ENCODE peak calls at places on chromosomes 11 and 22, in five cellular contexts. D, X, T, Q and K are unnamed samples.

GRCh38 chr11:1049911-1050580 is 13.5 kb upstream of the MUC6 start:
- DNase-seq in D (no peak), X (no peak), T (no peak), Q (no peak), K (no peak)

GRCh38 chr11:118574636-118575035 is 2.4 kb downstream of the ARCN1 start:
- DNase-seq in D (no peak), X (no peak), T (no peak), Q (no peak), K (no peak)

GRCh38 chr22:22450343-22450839 is 58.2 kb downstream of the ZNF280B start:
- DNase-seq in D (no peak), X (no peak), T (peak; percentile 54), Q (no peak), K (no peak)

GRCh38 chr22:24407278-24407665 is 20.1 kb upstream of the ADORA2A start:
- DNase-seq in D (no peak), X (no peak), T (no peak), Q (no peak), K (no peak)

GRCh38 chr11:130512662-130513061 is 64.2 kb downstream of the ADAMTS15 start:
- DNase-seq in D (no peak), X (no peak), T (no peak), Q (no peak), K (no peak)

GRCh38 chr11:122723576-122723975 is 68.1 kb downstream of the UBASH3B start:
- DNase-seq in D (no peak), X (peak; percentile 68), T (no peak), Q (no peak), K (no peak)

GRCh38 chr11:22792497-22792896 is 37.1 kb downstream of the SVIP start:
- DNase-seq in D (no peak), X (peak; percentile 82), T (peak; percentile 20), Q (no peak), K (no peak)

GRCh38 chr11:17343907-17344306 is 7.7 kb upstream of the NCR3LG1 start:
- DNase-seq in D (no peak), X (peak; percentile 91), T (no peak), Q (no peak), K (no peak)

GRCh38 chr11:58774164-58774593 is 42.4 kb upstream of the GLYAT start:
- DNase-seq in D (no peak), X (no peak), T (no peak), Q (no peak), K (no peak)

GRCh38 chr11:61830318-61831105 is 2.4 kb downstream of the FADS2 start:
- DNase-seq in D (no peak), X (peak; percentile 46), T (no peak), Q (peak; percentile 86), K (no peak)

GRCh38 chr22:44357962-44358553 is 45.3 kb upstream of the SHISAL1 start:
- DNase-seq in D (peak; percentile 44), X (peak; percentile 44), T (no peak), Q (peak; percentile 77), K (no peak)

GRCh38 chr11:93359396-93359795 is 28.9 kb downstream of the DEUP1 start:
- DNase-seq in D (no peak), X (no peak), T (no peak), Q (no peak), K (no peak)

GRCh38 chr22:45263790-45264269 is 20.9 kb upstream of the UPK3A start:
- DNase-seq in D (peak; percentile 72), X (peak; percentile 75), T (peak; percentile 70), Q (peak; percentile 72), K (peak; percentile 85)

GRCh38 chr11:10385696-10386095 is 69.4 kb upstream of the AMPD3 start:
- DNase-seq in D (peak; percentile 25), X (no peak), T (no peak), Q (peak; percentile 62), K (no peak)

GRCh38 chr11:42524534-42525227 is 787.1 kb upstream of the API5 start:
- DNase-seq in D (peak; percentile 12), X (peak; percentile 81), T (peak; percentile 26), Q (no peak), K (no peak)

GRCh38 chr22:41563051-41563711 is 2.4 kb downstream of the CSDC2 start:
- DNase-seq in D (no peak), X (peak; percentile 87), T (no peak), Q (peak; percentile 88), K (peak; percentile 86)

GRCh38 chr11:84322211-84322610 is 1036.0 kb upstream of the CCDC90B start:
- DNase-seq in D (no peak), X (no peak), T (no peak), Q (no peak), K (no peak)

GRCh38 chr11:78192223-78192719 is 3.6 kb downstream of the USP35 start:
- DNase-seq in D (no peak), X (no peak), T (no peak), Q (no peak), K (no peak)

GRCh38 chr22:20319041-20319744 is 667 bp downstream of the DGCR6L start:
- DNase-seq in D (no peak), X (no peak), T (peak; percentile 19), Q (no peak), K (peak; percentile 63)

GRCh38 chr22:18024276-18024939 is at the start of gene MICAL3:
- DNase-seq in D (peak; percentile 57), X (peak; percentile 72), T (peak; percentile 26), Q (peak; percentile 48), K (no peak)

GRCh38 chr11:18802381-18803257 is 11.0 kb upstream of the PTPN5 start:
- DNase-seq in D (no peak), X (peak; percentile 65), T (peak; percentile 53), Q (no peak), K (no peak)

GRCh38 chr11:121207485-121208115 is 85.0 kb upstream of the SC5D start:
- DNase-seq in D (no peak), X (no peak), T (no peak), Q (no peak), K (no peak)

GRCh38 chr11:94933225-94934130 is 39.9 kb downstream of the CWC15 start:
- DNase-seq in D (peak; percentile 46), X (peak; percentile 98), T (no peak), Q (peak; percentile 66), K (no peak)

GRCh38 chr11:44622721-44623258 is 57.3 kb downstream of the CD82 start:
- DNase-seq in D (no peak), X (no peak), T (peak; percentile 17), Q (no peak), K (peak; percentile 41)

GRCh38 chr11:128505449-128506058 is 81.8 kb downstream of the ETS1 start:
- DNase-seq in D (no peak), X (no peak), T (no peak), Q (no peak), K (no peak)

GRCh38 chr11:128503231-128503991 is 83.9 kb downstream of the ETS1 start:
- DNase-seq in D (no peak), X (peak; percentile 96), T (no peak), Q (no peak), K (no peak)

GRCh38 chr11:128506384-128506783 is 81.0 kb downstream of the ETS1 start:
- DNase-seq in D (no peak), X (no peak), T (no peak), Q (no peak), K (no peak)

GRCh38 chr11:128502736-128503135 is 84.6 kb downstream of the ETS1 start:
- DNase-seq in D (no peak), X (peak; percentile 95), T (no peak), Q (no peak), K (no peak)

GRCh38 chr11:128504489-128504888 is 82.9 kb downstream of the ETS1 start:
- DNase-seq in D (no peak), X (peak; percentile 29), T (no peak), Q (no peak), K (no peak)
- H3K4me1 ChIP-seq in D (peaks cover 100% of the 10 kb centered on the region), X (peaks cover 66% of the 10 kb centered on the region), T (peaks cover 97% of the 10 kb centered on the region), Q (peaks cover 21% of the 10 kb centered on the region), K (peaks cover 29% of the 10 kb centered on the region)

DNA sequence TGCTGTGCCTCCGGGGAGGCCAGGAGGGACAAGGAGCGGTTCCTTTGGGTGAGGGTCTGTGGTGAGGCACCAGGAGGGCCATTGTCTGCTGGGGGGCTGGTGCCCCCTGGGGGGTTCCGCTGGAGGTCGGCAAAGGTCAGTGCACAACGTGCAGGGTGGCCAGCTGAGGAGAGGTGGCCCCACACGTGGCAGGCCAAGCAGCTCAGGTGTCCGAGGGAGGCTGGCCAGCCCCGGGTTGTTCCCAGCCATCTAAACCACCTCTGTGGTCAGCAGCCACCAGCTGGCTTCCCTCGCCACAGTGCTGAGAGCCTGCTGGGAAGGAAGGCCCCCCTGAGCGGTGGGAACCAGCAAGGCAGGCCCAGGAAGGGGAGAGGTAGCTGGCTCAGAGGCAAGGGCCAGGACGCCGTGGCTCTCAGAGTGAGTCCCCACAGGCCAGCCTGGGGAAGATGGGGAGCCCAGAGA is 4.2 kb downstream of the TSSC4 start:
- DNase-seq in D (no peak), X (no peak), T (no peak), Q (no peak), K (no peak)
- H3K36me3 ChIP-seq in D (peaks cover 19% of the 10 kb centered on the region), X (peaks cover 15% of the 10 kb centered on the region), T (peaks cover 26% of the 10 kb centered on the region), Q (no peaks in the 10 kb centered on the region), K (peaks cover 18% of the 10 kb centered on the region)

DNA sequence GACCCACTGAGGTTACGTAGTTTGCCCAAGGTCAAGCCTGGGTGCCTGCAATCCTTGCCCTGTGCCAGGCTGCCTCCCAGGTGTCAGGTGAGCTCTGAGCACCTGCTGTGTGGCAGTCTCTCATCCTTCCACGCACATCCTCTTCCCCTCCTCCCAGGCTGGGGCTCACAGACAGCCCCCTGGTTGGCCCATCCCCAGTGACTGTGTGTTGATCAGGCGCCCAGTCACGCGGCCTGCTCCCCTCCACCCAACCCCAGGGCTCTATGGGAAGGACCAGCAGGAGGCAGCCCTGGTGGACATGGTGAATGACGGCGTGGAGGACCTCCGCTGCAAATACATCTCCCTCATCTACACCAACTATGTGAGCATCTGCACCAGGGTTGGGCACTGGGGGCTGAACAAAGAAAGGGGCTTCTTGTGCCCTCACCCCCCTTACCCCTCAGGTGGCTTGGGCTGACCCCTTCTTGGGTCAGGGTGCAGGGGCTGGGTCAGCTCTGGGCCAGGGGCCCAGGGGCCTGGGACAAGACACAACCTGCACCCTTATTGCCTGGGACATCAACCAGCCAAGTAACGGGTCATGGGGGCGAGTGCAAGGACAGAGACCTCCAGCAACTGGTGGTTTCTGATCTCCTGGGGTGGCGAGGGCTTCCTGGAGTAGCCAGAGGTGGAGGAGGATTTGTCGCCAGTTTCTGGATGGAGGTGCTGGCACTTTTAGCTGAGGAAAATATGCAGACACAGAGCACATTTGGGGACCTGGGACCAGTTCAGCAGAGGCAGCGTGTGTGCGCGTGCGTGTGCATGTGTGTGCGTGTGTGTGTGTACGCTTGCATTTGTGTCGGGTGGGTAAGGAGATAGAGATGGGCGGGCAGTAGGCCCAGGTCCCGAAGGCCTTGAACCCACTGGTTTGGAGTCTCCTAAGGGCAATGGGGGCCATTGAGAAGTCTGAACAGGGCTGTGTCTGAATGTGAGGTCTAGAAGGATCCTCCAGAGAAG is 1.6 kb downstream of the GSTP1 start:
- DNase-seq in D (no peak), X (no peak), T (no peak), Q (no peak), K (no peak)
- H3K27ac ChIP-seq in D (peak overlapping the region; percentile 99), X (peak overlapping the region; percentile 82), T (peak overlapping the region; percentile 97), Q (peak overlapping the region; percentile 98), K (peak overlapping the region; percentile 100)

GRCh38 chr11:87061766-87062165 is 24.0 kb downstream of the TMEM135 start:
- DNase-seq in D (no peak), X (peak; percentile 19), T (no peak), Q (no peak), K (no peak)

GRCh38 chr11:87059596-87059995 is 21.9 kb downstream of the TMEM135 start:
- DNase-seq in D (no peak), X (no peak), T (no peak), Q (no peak), K (no peak)

DNA sequence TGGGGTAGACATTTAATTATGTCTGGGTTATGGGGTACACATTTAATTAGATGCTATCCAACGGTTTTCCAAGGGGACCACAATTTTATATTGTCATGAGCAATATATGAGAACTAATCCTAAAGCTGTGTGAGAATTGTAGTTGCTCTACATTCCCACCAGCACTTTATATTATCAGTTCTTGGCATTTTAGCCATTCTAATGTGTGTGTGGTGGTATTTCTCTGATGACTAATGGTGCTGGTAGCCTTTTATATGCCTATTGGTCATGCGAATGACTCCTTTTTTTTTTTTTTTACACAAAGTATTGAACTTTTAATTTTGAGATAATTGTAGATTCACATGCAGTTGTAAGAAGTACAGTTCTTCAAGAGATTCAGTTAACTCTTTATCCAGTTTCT is 26.2 kb downstream of the TMEM135 start:
- DNase-seq in D (no peak), X (peak; percentile 31), T (no peak), Q (no peak), K (no peak)
- H3K4me1 ChIP-seq in D (peaks cover 15% of the 10 kb centered on the region), X (no peaks in the 10 kb centered on the region), T (peaks cover 5% of the 10 kb centered on the region), Q (no peaks in the 10 kb centered on the region), K (peaks cover 3% of the 10 kb centered on the region)